ENCODE peak calls at places on chromosome 19, in seven cellular contexts. F, R, I, D, J, B and L are unnamed samples.
A peak's percentile ranks its signal among the peaks of the same experiment; 100 is the strongest.

GRCh38 chr19:49691243-49692101 is 556 bp downstream of the CPT1C start:
- DNase-seq in I (peak; percentile 86), D (peak; percentile 48), B (no peak), F (no peak), R (peak; percentile 41), J (no peak), L (no peak)

GRCh38 chr19:33698576-33699435 is 77.1 kb downstream of the CHST8 start:
- DNase-seq in I (no peak), F (no peak), R (no peak), B (no peak), J (no peak), D (no peak), L (no peak)

GRCh38 chr19:13057147-13057572 is 45.5 kb downstream of the LYL1 start:
- DNase-seq in F (no peak), J (no peak), D (no peak), R (no peak), I (no peak), B (no peak), L (no peak)

GRCh38 chr19:5621945-5622464 is 571 bp downstream of the SAFB2 start:
- DNase-seq in J (no peak), B (no peak), I (peak; percentile 27), F (peak; percentile 34), R (no peak), D (no peak), L (no peak)

GRCh38 chr19:5093297-5093858 is 124.5 kb downstream of the KDM4B start:
- DNase-seq in I (peak; percentile 31), J (no peak), D (no peak), F (peak; percentile 53), R (no peak), B (no peak), L (no peak)

GRCh38 chr19:50478901-50479715 is 2.5 kb upstream of the GARIN5A start:
- DNase-seq in B (no peak), J (no peak), I (no peak), D (no peak), R (no peak), F (no peak), L (no peak)

GRCh38 chr19:677201-677600 is 1.0 kb downstream of the FSTL3 start:
- DNase-seq in J (no peak), D (no peak), F (peak; percentile 84), R (no peak), B (no peak), I (no peak), L (no peak)

GRCh38 chr19:51959791-51960190 is 26.8 kb downstream of the ZNF350 start:
- DNase-seq in I (no peak), B (no peak), F (no peak), R (no peak), D (no peak), J (no peak), L (no peak)

GRCh38 chr19:58305932-58306323 is 751 bp downstream of the ERVK3-1 start:
- DNase-seq in J (no peak), I (no peak), R (no peak), B (no peak), F (no peak), D (no peak), L (no peak)

GRCh38 chr19:4140237-4140711 is 13.2 kb upstream of the CREB3L3 start:
- DNase-seq in I (peak; percentile 50), R (no peak), F (no peak), D (no peak), B (no peak), J (no peak), L (no peak)

GRCh38 chr19:13019330-13019729 is 24.1 kb downstream of the NFIX start:
- DNase-seq in R (no peak), J (no peak), D (no peak), I (no peak), B (no peak), F (no peak), L (no peak)

GRCh38 chr19:13953021-13953531 is 767 bp downstream of the DCAF15 start:
- DNase-seq in F (peak; percentile 45), J (no peak), D (no peak), R (no peak), B (no peak), I (no peak), L (no peak)

GRCh38 chr19:3024870-3025515 is 4.1 kb downstream of the TLE2 start:
- DNase-seq in B (no peak), D (no peak), J (no peak), R (no peak), F (no peak), I (no peak), L (no peak)

GRCh38 chr19:5340637-5341447 is at the start of gene PTPRS:
- DNase-seq in R (peak; percentile 85), D (no peak), I (peak; percentile 97), F (peak; percentile 77), B (peak; percentile 37), J (peak; percentile 79), L (no peak)

GRCh38 chr19:16293133-16294085 is 31.2 kb upstream of the KLF2 start:
- DNase-seq in D (peak; percentile 78), I (peak; percentile 19), R (no peak), J (no peak), B (no peak), F (peak; percentile 88), L (no peak)

GRCh38 chr19:48041877-48042580 is 1.9 kb downstream of the CABP5 start:
- DNase-seq in I (no peak), F (no peak), R (no peak), J (no peak), D (no peak), B (no peak), L (no peak)

GRCh38 chr19:4575978-4576933 is 16.8 kb upstream of the SEMA6B start:
- DNase-seq in F (peak; percentile 67), B (peak; percentile 52), R (peak; percentile 74), I (peak; percentile 86), J (no peak), D (no peak), L (no peak)

GRCh38 chr19:54429176-54429495 is 13.9 kb downstream of the TTYH1 start:
- DNase-seq in B (no peak), D (no peak), I (no peak), R (no peak), J (no peak), F (no peak), L (no peak)

GRCh38 chr19:35487821-35488220 is 2.4 kb downstream of the KRTDAP start:
- DNase-seq in J (no peak), D (no peak), F (no peak), B (no peak), I (no peak), R (no peak), L (no peak)

GRCh38 chr19:41447732-41448332 is 4.9 kb downstream of the ERICH4 start:
- DNase-seq in D (no peak), J (no peak), B (no peak), I (no peak), F (no peak), R (no peak), L (no peak)